ENCODE peak calls at places on chromosomes 5 and 9, in eight cellular contexts. K, M, E, Y, C, U, S and A are unnamed samples. For H3K9me3, the result is how much of the 10 kb centered on the place peaks cover.

GRCh38 chr9:125906144-125906543 is 159.0 kb downstream of the PBX3 start:
- DNase-seq in C (no peak), S (no peak), U (no peak), K (no peak), M (no peak), E (peak), Y (no peak), A (no peak)

GRCh38 chr5:128974567-128974966 is 9.3 kb downstream of the SLC27A6 start:
- DNase-seq in E (no peak), S (no peak), M (no peak), U (no peak), C (no peak), K (no peak), Y (no peak), A (no peak)

GRCh38 chr5:138900281-138900965 is 25.3 kb upstream of the LRRTM2 start:
- DNase-seq in S (no peak), U (no peak), C (no peak), M (no peak), E (peak), Y (no peak), K (no peak), A (no peak)

GRCh38 chr9:13163287-13163686 is 116.2 kb downstream of the MPDZ start:
- DNase-seq in M (no peak), S (no peak), K (no peak), C (no peak), U (no peak), E (no peak), Y (no peak), A (no peak)

GRCh38 chr5:164237531-164237930 is 732.1 kb downstream of the MAT2B start:
- DNase-seq in C (no peak), Y (no peak), E (no peak), M (no peak), U (no peak), S (no peak), K (no peak), A (no peak)

GRCh38 chr5:136007271-136007670 is 21.5 kb upstream of the TGFBI start:
- DNase-seq in M (no peak), K (no peak), E (no peak), Y (no peak), S (no peak), U (no peak), C (no peak), A (peak)

GRCh38 chr9:98168952-98169488 is 23.4 kb downstream of the CORO2A start:
- DNase-seq in E (peak), U (peak), S (peak), C (no peak), M (no peak), Y (no peak), K (no peak), A (peak)

GRCh38 chr9:131530546-131530929 is 525 bp downstream of the UCK1 start:
- DNase-seq in E (no peak), K (no peak), U (peak), Y (no peak), C (peak), M (no peak), S (peak), A (peak)

GRCh38 chr5:72206160-72206559 is 98.9 kb downstream of the MAP1B start:
- DNase-seq in C (no peak), U (no peak), M (no peak), K (no peak), S (no peak), Y (no peak), E (no peak), A (no peak)

GRCh38 chr5:101244621-101245020 is 341.5 kb upstream of the ST8SIA4 start:
- DNase-seq in U (no peak), Y (no peak), M (no peak), S (no peak), K (no peak), E (no peak), C (no peak), A (no peak)

GRCh38 chr5:81519217-81519905 is 125.4 kb upstream of the ACOT12 start:
- DNase-seq in U (no peak), K (no peak), M (no peak), C (no peak), E (no peak), Y (no peak), S (no peak), A (no peak)

GRCh38 chr9:96417610-96418073 is 528 bp downstream of the ZNF367 start:
- DNase-seq in S (no peak), Y (peak), C (no peak), U (no peak), M (no peak), K (no peak), E (no peak), A (peak)

GRCh38 chr9:98805506-98806272 is 1.8 kb upstream of the GALNT12 start:
- DNase-seq in M (no peak), S (no peak), U (peak), Y (no peak), E (peak), C (no peak), K (no peak), A (no peak)

GRCh38 chr9:33446507-33447403 is 638 bp downstream of the AQP3 start:
- DNase-seq in U (peak), Y (no peak), C (peak), S (peak), K (no peak), E (peak), M (no peak), A (peak)

GRCh38 chr9:134702291-134702690 is 60.7 kb downstream of the COL5A1 start:
- DNase-seq in K (no peak), M (no peak), S (no peak), Y (no peak), C (no peak), E (no peak), U (no peak), A (no peak)

GRCh38 chr9:100505564-100506159 is 32.7 kb downstream of the TMEFF1 start:
- DNase-seq in M (no peak), S (peak), K (no peak), C (peak), U (peak), E (peak), Y (no peak), A (peak)
- TF ChIP-seq CTCF in M (peak), S (peak), K (no peak), C (peak), U (peak), E (peak), Y (peak), A (peak)

GRCh38 chr9:8070779-8071444 is 271.3 kb upstream of the DMAC1 start:
- DNase-seq in K (no peak), S (no peak), C (no peak), E (no peak), Y (no peak), M (no peak), U (no peak), A (no peak)
- H3K9me3 ChIP-seq in K (under half), S (under half), C (under half), E (under half), Y (under half), M (under half), U (under half), A (under half)

GRCh38 chr5:168296687-168297086 is 5.2 kb downstream of the WWC1 start:
- DNase-seq in M (no peak), C (no peak), K (no peak), E (no peak), Y (no peak), U (no peak), S (no peak), A (no peak)

GRCh38 chr5:168298949-168299348 is 7.5 kb downstream of the WWC1 start:
- DNase-seq in S (no peak), K (no peak), E (no peak), M (no peak), C (no peak), U (no peak), Y (no peak), A (no peak)

GRCh38 chr5:168292783-168293696 is 1.6 kb downstream of the WWC1 start:
- DNase-seq in M (no peak), S (no peak), U (no peak), K (no peak), Y (no peak), E (no peak), C (no peak), A (no peak)

GRCh38 chr5:168291961-168292782 is 727 bp downstream of the WWC1 start:
- DNase-seq in Y (no peak), E (no peak), M (no peak), C (peak), K (no peak), S (no peak), U (peak), A (peak)

GRCh38 chr5:168295574-168296201 is 4.2 kb downstream of the WWC1 start:
- DNase-seq in K (no peak), Y (no peak), E (peak), U (peak), M (no peak), C (peak), S (peak), A (no peak)
- H3K4me3 ChIP-seq in K (no peak), Y (no peak), E (no peak), U (no peak), M (no peak), C (no peak), S (no peak), A (no peak)

GRCh38 chr5:148309019-148309418 is 3.2 kb upstream of the SPINK7 start:
- DNase-seq in K (no peak), C (no peak), E (no peak), U (no peak), Y (no peak), M (no peak), S (no peak), A (no peak)

GRCh38 chr5:148312159-148312558 is at the start of gene SPINK7:
- DNase-seq in C (no peak), U (no peak), M (no peak), E (no peak), K (no peak), S (peak), Y (no peak), A (no peak)

GRCh38 chr5:148309746-148310145 is 2.5 kb upstream of the SPINK7 start:
- DNase-seq in K (no peak), C (no peak), M (no peak), Y (no peak), S (no peak), E (no peak), U (no peak), A (no peak)

GRCh38 chr5:148311516-148311915 is 707 bp upstream of the SPINK7 start:
- DNase-seq in M (no peak), S (no peak), E (no peak), Y (no peak), K (no peak), U (no peak), C (peak), A (no peak)

GRCh38 chr5:148314187-148314586 is 2.0 kb downstream of the SPINK7 start:
- DNase-seq in K (no peak), U (no peak), S (no peak), E (no peak), M (no peak), C (no peak), Y (no peak), A (no peak)
- TF ChIP-seq CTCF in K (no peak), U (no peak), S (no peak), E (no peak), M (peak), C (no peak), Y (no peak), A (no peak)

GRCh38 chr5:159678800-159679392 is 237.4 kb upstream of the ADRA1B start:
- DNase-seq in C (no peak), U (no peak), K (no peak), M (no peak), E (no peak), Y (no peak), S (no peak), A (no peak)

GRCh38 chr5:159680095-159680494 is 236.2 kb upstream of the ADRA1B start:
- DNase-seq in Y (no peak), C (no peak), K (no peak), S (no peak), E (no peak), U (no peak), M (no peak), A (no peak)

GRCh38 chr5:159682623-159683022 is 233.7 kb upstream of the ADRA1B start:
- DNase-seq in K (no peak), U (no peak), Y (no peak), E (no peak), M (no peak), C (no peak), S (no peak), A (no peak)
- H3K9me3 ChIP-seq in K (under half), U (under half), Y (under half), E (under half), M (under half), C (under half), S (under half), A (under half)